ENCODE peak calls at places on chromosome 17, in five cellular contexts. S, G, J, V and R are unnamed samples.

GRCh38 chr17:68011199-68011665 is 15.0 kb upstream of the C17orf58 start:
- DNase-seq in G (no peak), S (peak), V (no peak), J (no peak), R (no peak)

GRCh38 chr17:28849281-28849680 is 5.5 kb upstream of the ERAL1 start:
- DNase-seq in V (no peak), G (no peak), S (peak), J (no peak), R (no peak)

GRCh38 chr17:78883090-78883532 is 19.9 kb downstream of the CEP295NL start:
- DNase-seq in S (peak), J (peak), V (peak), G (peak), R (peak)

GRCh38 chr17:204427-205175 is 23.2 kb upstream of the DOC2B start:
- DNase-seq in G (no peak), V (no peak), J (no peak), S (no peak), R (no peak)

GRCh38 chr17:28598389-28598788 is 436 bp downstream of the SPAG5 start:
- DNase-seq in J (no peak), G (no peak), V (no peak), S (no peak), R (no peak)

GRCh38 chr17:68497885-68498319 is 14.3 kb upstream of the PRKAR1A start:
- DNase-seq in G (no peak), V (no peak), S (no peak), J (no peak), R (no peak)

GRCh38 chr17:17580662-17581470 is 10.6 kb downstream of the PEMT start:
- DNase-seq in J (no peak), G (no peak), V (peak), S (peak), R (no peak)

GRCh38 chr17:29608986-29609385 is 13.7 kb downstream of the CORO6 start:
- DNase-seq in S (no peak), J (no peak), V (no peak), G (peak), R (no peak)

GRCh38 chr17:5485270-5486205 is at the start of gene DERL2:
- DNase-seq in V (peak), J (no peak), G (no peak), S (peak), R (no peak)

GRCh38 chr17:5804226-5804625 is 219.9 kb upstream of the NLRP1 start:
- DNase-seq in J (no peak), G (no peak), S (no peak), V (no peak), R (no peak)

GRCh38 chr17:82097187-82097918 is 683 bp downstream of the FASN start:
- DNase-seq in J (no peak), S (peak), G (no peak), V (peak), R (no peak)

GRCh38 chr17:44587339-44587738 is 30.1 kb downstream of the FZD2 start:
- DNase-seq in V (peak), J (peak), S (peak), G (no peak), R (peak)

GRCh38 chr17:29569245-29569950 is 897 bp downstream of the TP53I13 start:
- DNase-seq in G (no peak), V (peak), S (peak), J (no peak), R (no peak)

GRCh38 chr17:28380572-28380907 is 9.0 kb downstream of the SARM1 start:
- DNase-seq in S (no peak), V (no peak), J (no peak), G (no peak), R (no peak)

GRCh38 chr17:38605852-38606645 is at the start of gene SRCIN1:
- DNase-seq in J (no peak), S (peak), V (peak), G (no peak), R (no peak)

GRCh38 chr17:50950002-50950877 is 84.1 kb upstream of the TOB1 start:
- DNase-seq in V (peak), G (peak), S (peak), J (peak), R (peak)

GRCh38 chr17:53607475-53607874 is 215.3 kb upstream of the KIF2B start:
- DNase-seq in V (no peak), S (no peak), G (no peak), J (no peak), R (no peak)

DNA sequence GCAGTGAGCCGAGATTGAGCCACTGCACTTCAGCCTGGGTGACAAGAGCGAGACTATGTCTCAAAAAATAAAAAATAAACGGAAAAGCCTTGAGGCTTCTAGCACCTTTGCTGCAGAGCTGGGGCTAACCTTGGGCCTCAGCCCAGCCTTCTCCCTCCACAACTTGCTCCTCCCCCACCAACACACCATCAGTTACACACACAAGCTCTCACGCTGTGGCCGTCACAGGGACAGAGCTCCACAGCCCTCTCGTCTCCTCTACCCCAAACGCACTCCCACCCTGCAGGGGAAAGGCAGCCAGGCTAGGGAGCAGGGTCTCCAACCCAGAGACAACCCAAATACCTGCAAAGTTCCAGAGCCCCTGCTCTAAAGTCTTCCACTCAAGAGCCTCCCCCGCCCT is 22.0 kb upstream of the MRPS23 start:
- DNase-seq in V (no peak), S (no peak), J (no peak), G (no peak), R (no peak)
- H3K4me3 ChIP-seq in V (no peak), S (no peak), J (no peak), G (no peak), R (no peak)

GRCh38 chr17:73092518-73093135 is at the start of gene SLC39A11:
- DNase-seq in S (peak), G (peak), V (peak), J (peak), R (peak)

GRCh38 chr17:73090396-73091202 is 1.9 kb downstream of the SLC39A11 start:
- DNase-seq in G (no peak), S (no peak), J (no peak), V (no peak), R (no peak)

GRCh38 chr17:73091410-73091769 is 1.1 kb downstream of the SLC39A11 start:
- DNase-seq in V (no peak), S (peak), J (no peak), G (no peak), R (no peak)

GRCh38 chr17:73091770-73092517 is 544 bp downstream of the SLC39A11 start:
- DNase-seq in J (no peak), S (peak), V (peak), G (no peak), R (no peak)

DNA sequence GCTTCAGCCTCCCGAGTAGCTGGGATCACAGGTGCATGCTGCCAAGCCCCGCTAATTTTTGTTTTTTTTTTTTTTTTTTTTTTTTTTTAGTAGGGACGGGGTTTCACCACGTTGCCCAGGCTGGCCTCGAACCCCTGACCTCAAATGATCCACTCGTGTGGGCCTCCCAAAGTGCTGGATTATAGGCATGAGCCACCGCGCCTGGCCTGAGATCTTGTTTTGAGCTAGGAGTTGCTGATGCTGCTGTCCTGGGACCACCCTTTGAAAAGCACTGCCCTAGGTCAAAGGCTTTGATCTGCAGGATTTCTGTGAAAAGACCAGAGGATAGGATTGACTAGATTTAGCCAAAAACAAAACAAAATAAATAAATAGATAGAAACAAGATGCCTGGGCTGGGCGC is 798 bp upstream of the SLC39A11 start:
- DNase-seq in V (no peak), J (no peak), S (no peak), G (no peak), R (no peak)
- H3K4me3 ChIP-seq in V (no peak), J (no peak), S (peak), G (peak), R (no peak)

GRCh38 chr17:3536736-3537135 is 20.9 kb downstream of the TRPV3 start:
- DNase-seq in G (no peak), S (no peak), V (no peak), J (no peak), R (no peak)

GRCh38 chr17:3534881-3535252 is 22.7 kb downstream of the TRPV3 start:
- DNase-seq in S (peak), G (no peak), J (no peak), V (peak), R (no peak)

GRCh38 chr17:3533752-3534151 is 23.9 kb downstream of the TRPV3 start:
- DNase-seq in V (no peak), J (no peak), G (no peak), S (no peak), R (no peak)

GRCh38 chr17:3532859-3533142 is 24.8 kb downstream of the TRPV3 start:
- DNase-seq in G (no peak), J (no peak), S (no peak), V (no peak), R (no peak)

DNA sequence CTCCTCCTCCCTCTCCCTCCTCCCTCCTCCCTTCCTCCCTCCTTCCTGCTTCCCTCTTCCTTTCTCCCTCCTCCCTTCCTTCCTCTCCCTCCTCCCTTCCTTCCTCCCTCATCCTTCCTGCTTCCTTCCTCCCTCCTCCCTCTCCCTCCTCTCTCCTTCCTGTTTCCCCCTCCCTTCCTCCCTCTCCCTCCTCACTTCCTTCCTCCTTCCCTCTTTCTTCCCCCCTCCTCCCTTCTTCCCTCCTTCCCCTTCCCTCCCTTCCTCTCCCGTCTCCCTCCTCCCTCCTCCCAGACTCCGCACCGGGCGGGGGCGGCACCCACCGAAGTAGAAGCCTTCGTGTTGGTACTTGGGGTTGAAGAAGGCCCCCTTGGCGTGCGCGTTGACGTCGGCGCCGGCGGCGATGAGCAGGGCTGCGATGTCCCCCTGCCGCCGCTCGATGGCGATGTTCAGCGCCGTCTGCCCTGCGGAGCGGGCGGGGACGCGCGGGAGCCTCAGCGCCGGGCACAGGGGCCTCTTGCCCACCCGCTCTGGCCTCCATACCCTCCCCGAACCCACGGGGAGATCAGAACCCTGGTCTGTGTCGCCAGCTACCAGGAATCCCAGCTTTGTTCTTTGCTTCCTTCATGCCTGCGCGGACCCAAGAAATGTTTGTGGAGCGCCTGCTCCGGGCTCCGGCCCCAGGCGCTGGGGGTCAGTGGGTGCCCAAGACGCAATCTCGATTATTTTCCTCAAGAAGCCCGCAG is 22.2 kb downstream of the TRPV3 start:
- DNase-seq in J (no peak), S (peak), V (peak), G (peak), R (no peak)
- H3K4me3 ChIP-seq in J (peak), S (peak), V (peak), G (peak), R (peak)

GRCh38 chr17:19746517-19746916 is 1.6 kb downstream of the ALDH3A1 start:
- DNase-seq in S (no peak), J (no peak), G (no peak), V (no peak), R (no peak)

GRCh38 chr17:19747159-19747719 is 859 bp downstream of the ALDH3A1 start:
- DNase-seq in V (no peak), G (no peak), S (no peak), J (no peak), R (no peak)

GRCh38 chr17:19744492-19744891 is 3.6 kb downstream of the ALDH3A1 start:
- DNase-seq in J (no peak), V (no peak), G (no peak), S (no peak), R (no peak)

GRCh38 chr17:19743101-19744100 is 4.7 kb downstream of the ALDH3A1 start:
- DNase-seq in V (no peak), G (no peak), J (no peak), S (no peak), R (no peak)

DNA sequence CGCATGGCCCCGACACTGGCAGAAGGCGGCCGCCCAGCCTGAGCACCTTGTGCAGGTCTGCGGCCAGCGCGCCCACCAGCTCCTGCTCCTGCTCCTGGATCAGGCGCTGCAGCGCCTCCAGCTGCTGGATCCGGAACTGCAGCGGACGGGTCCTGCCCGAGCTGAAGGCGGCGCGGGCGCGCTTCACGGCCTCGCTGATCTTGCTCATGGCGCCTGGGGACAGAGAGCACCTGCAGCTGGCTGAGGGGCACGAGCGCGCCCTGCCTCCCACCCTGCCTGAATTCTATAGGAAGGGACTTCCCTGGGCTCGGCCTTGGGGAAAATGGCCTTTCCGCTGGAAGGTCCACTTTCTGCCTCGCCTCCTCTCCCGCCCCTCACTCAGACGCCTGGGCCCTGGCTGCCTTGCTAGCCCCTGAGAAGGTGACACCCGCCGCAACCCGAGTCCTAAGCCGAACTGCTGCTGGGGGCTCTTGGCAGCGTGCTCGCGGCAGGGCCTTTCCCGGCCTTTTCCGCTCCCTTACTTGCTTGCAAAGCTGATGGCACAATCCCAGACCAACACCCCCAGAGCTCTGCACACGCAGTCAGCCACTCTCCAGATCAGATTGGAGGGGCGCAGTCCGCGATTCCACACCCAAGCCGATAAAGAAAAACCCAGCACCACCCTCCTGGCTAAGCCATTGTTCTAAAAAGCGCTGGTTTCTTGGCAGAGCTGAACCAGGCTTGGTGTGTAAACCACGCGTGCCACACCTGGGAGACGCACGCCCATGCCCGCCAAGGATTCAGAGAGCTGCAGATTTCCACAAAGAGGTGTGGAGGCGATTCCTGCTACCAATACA is 3.0 kb downstream of the ALDH3A1 start:
- DNase-seq in V (peak), G (peak), S (peak), J (no peak), R (no peak)
- H3K4me3 ChIP-seq in V (no peak), G (peak), S (peak), J (peak), R (peak)

GRCh38 chr17:65057520-65058075 is 1.1 kb upstream of the GNA13 start:
- DNase-seq in G (peak), S (no peak), V (no peak), J (no peak), R (no peak)
- H3K4me3 ChIP-seq in G (peak), S (peak), V (no peak), J (no peak), R (peak)

GRCh38 chr17:45696442-45696841 is 87.7 kb upstream of the CRHR1 start:
- DNase-seq in V (no peak), J (no peak), S (no peak), G (no peak), R (no peak)
- H3K4me3 ChIP-seq in V (no peak), J (no peak), S (no peak), G (no peak), R (no peak)